ENCODE peak calls at places on chromosomes 2 and 18, in nine cellular contexts. Q, C, V, I, G, F, L, X and Y are unnamed samples.

GRCh38 chr18:80225685-80226084 is 21.6 kb downstream of the PARD6G start:
- DNase-seq in V (no peak), L (no peak), Q (no peak), I (no peak), F (no peak), X (no peak), G (no peak), C (no peak), Y (no peak)

GRCh38 chr2:240972201-240972600 is 26.2 kb upstream of the SNED1 start:
- DNase-seq in Q (no peak), C (no peak), F (no peak), G (no peak), V (no peak), X (no peak), I (peak), L (no peak), Y (no peak)

GRCh38 chr2:172066394-172066863 is 18.9 kb upstream of the DLX1 start:
- DNase-seq in V (no peak), C (no peak), F (no peak), Q (no peak), L (no peak), G (no peak), X (no peak), I (no peak), Y (no peak)

GRCh38 chr2:18976112-18976961 is 382.1 kb downstream of the OSR1 start:
- DNase-seq in F (no peak), X (peak), Q (no peak), I (no peak), L (peak), C (no peak), V (peak), G (no peak), Y (no peak)

GRCh38 chr2:227406177-227407031 is 18.7 kb upstream of the SCYGR1 start:
- DNase-seq in G (peak), I (no peak), L (peak), X (peak), F (peak), V (peak), C (no peak), Q (no peak), Y (peak)

GRCh38 chr2:216619411-216620393 is 13.5 kb upstream of the IGFBP2 start:
- DNase-seq in F (no peak), C (no peak), V (no peak), Q (no peak), G (no peak), L (no peak), I (no peak), X (peak), Y (peak)

GRCh38 chr18:23529597-23529996 is 26.3 kb downstream of the RMC1 start:
- DNase-seq in X (no peak), F (no peak), C (no peak), Q (no peak), I (no peak), L (peak), G (peak), V (peak), Y (peak)

GRCh38 chr2:124437811-124438210 is 412.7 kb downstream of the CNTNAP5 start:
- DNase-seq in V (no peak), C (no peak), I (no peak), Q (no peak), L (no peak), F (peak), X (no peak), G (no peak), Y (no peak)

GRCh38 chr2:101400048-101400447 is 12.7 kb upstream of the CREG2 start:
- DNase-seq in C (no peak), G (no peak), F (no peak), I (no peak), L (no peak), X (peak), Q (no peak), V (no peak), Y (no peak)

GRCh38 chr2:66437601-66438497 is 2.9 kb downstream of the MEIS1 start:
- DNase-seq in C (no peak), V (no peak), L (peak), X (peak), F (no peak), I (no peak), G (no peak), Q (no peak), Y (no peak)

GRCh38 chr2:184611221-184612085 is 13.1 kb downstream of the ZNF804A start:
- DNase-seq in L (peak), C (no peak), Q (no peak), V (no peak), G (no peak), X (peak), F (no peak), I (no peak), Y (no peak)

GRCh38 chr18:79784071-79784913 is 13.4 kb upstream of the KCNG2 start:
- DNase-seq in Q (no peak), L (no peak), C (no peak), G (no peak), X (no peak), F (no peak), I (peak), V (no peak), Y (no peak)

GRCh38 chr18:13381907-13382682 is 163.5 kb downstream of the LDLRAD4 start:
- DNase-seq in L (no peak), Q (no peak), C (peak), X (peak), G (no peak), V (peak), F (no peak), I (peak), Y (no peak)

GRCh38 chr2:150467641-150467963 is 19.9 kb downstream of the RND3 start:
- DNase-seq in V (no peak), G (no peak), Q (no peak), L (no peak), I (no peak), X (no peak), C (no peak), F (no peak), Y (no peak)